ENCODE peak calls at places on chromosomes 6 and 20, in four cellular contexts. Q, S, G and J are unnamed samples.

GRCh38 chr6:75402296-75402695 is 91.3 kb downstream of the FILIP1 start:
- DNase-seq in S (no peak), Q (no peak), G (peak; percentile 59), J (no peak)

GRCh38 chr6:164166515-164166914 is 752.0 kb downstream of the QKI start:
- DNase-seq in G (no peak), Q (no peak), S (no peak), J (no peak)

GRCh38 chr6:123570813-123571684 is 65.7 kb downstream of the TRDN start:
- DNase-seq in Q (no peak), S (no peak), G (no peak), J (no peak)

GRCh38 chr6:70413829-70414494 is 654 bp downstream of the FAM135A start:
- DNase-seq in S (no peak), G (peak; percentile 38), Q (no peak), J (peak; percentile 43)

GRCh38 chr20:38284893-38285444 is 19.0 kb upstream of the BPI start:
- DNase-seq in Q (no peak), S (no peak), G (no peak), J (no peak)

GRCh38 chr20:45919536-45919933 is 7.6 kb upstream of the PLTP start:
- DNase-seq in S (no peak), G (peak; percentile 94), Q (no peak), J (no peak)

GRCh38 chr6:34819571-34820480 is 27.9 kb downstream of the BLTP3A start:
- DNase-seq in S (no peak), Q (no peak), G (peak; percentile 37), J (no peak)

GRCh38 chr20:54132612-54133433 is 41.0 kb downstream of the CYP24A1 start:
- DNase-seq in G (no peak), S (peak; percentile 100), Q (no peak), J (peak; percentile 76)

GRCh38 chr20:49446808-49447207 is 35.7 kb downstream of the KCNB1 start:
- DNase-seq in S (no peak), Q (no peak), G (no peak), J (peak; percentile 65)

GRCh38 chr6:6695711-6696048 is 107.2 kb downstream of the LY86 start:
- DNase-seq in G (no peak), Q (no peak), S (no peak), J (no peak)

GRCh38 chr6:121858976-121859375 is 423.5 kb downstream of the GJA1 start:
- DNase-seq in S (no peak), G (no peak), Q (no peak), J (no peak)

GRCh38 chr20:7226156-7226555 is 458.7 kb downstream of the BMP2 start:
- DNase-seq in G (no peak), S (no peak), Q (no peak), J (no peak)

GRCh38 chr6:34953084-34954025 is 64.3 kb downstream of the ANKS1A start:
- DNase-seq in Q (no peak), S (peak; percentile 97), G (peak; percentile 70), J (no peak)

GRCh38 chr20:4949833-4950178 is 51.5 kb downstream of the SLC23A2 start:
- DNase-seq in Q (no peak), G (peak; percentile 46), S (peak; percentile 30), J (peak; percentile 62)

GRCh38 chr6:41531591-41532582 is 14.3 kb upstream of the FOXP4 start:
- DNase-seq in Q (no peak), S (no peak), G (peak; percentile 50), J (no peak)

GRCh38 chr6:149128489-149129145 is 188.9 kb upstream of the TAB2 start:
- DNase-seq in S (no peak), G (peak; percentile 21), Q (no peak), J (no peak)

GRCh38 chr20:17822039-17822438 is 122.3 kb downstream of the BANF2 start:
- DNase-seq in Q (no peak), G (no peak), S (peak; percentile 87), J (no peak)

GRCh38 chr6:35148167-35148741 is 7.1 kb upstream of the TCP11 start:
- DNase-seq in G (peak; percentile 31), Q (peak; percentile 70), S (no peak), J (peak; percentile 98)

GRCh38 chr6:38974389-38975133 is 74.0 kb upstream of the GLP1R start:
- DNase-seq in Q (no peak), S (no peak), G (no peak), J (no peak)

GRCh38 chr6:75205776-75206334 is at the start of gene COL12A1:
- DNase-seq in G (peak; percentile 70), Q (no peak), S (no peak), J (peak; percentile 90)

GRCh38 chr6:36975231-36976004 is 10.6 kb downstream of the MTCH1 start:
- DNase-seq in Q (no peak), G (no peak), S (no peak), J (no peak)

GRCh38 chr20:675453-676314 is at the start of gene SCRT2:
- DNase-seq in S (peak; percentile 54), Q (no peak), G (peak; percentile 74), J (peak; percentile 84)

GRCh38 chr6:87897581-87898147 is 150.0 kb upstream of the SPACA1 start:
- DNase-seq in G (peak; percentile 11), Q (no peak), S (no peak), J (no peak)

GRCh38 chr6:33985333-33985751 is 160.5 kb downstream of the GRM4 start:
- DNase-seq in G (no peak), Q (no peak), S (no peak), J (no peak)

GRCh38 chr6:84193140-84193708 is 34.2 kb downstream of the CEP162 start:
- DNase-seq in S (no peak), Q (no peak), G (peak; percentile 90), J (no peak)

GRCh38 chr6:47977314-47977713 is 133.7 kb downstream of the PTCHD4 start:
- DNase-seq in G (no peak), S (no peak), Q (no peak), J (peak; percentile 44)

GRCh38 chr20:47133809-47134456 is 222.6 kb downstream of the ZMYND8 start:
- DNase-seq in S (no peak), Q (no peak), G (no peak), J (no peak)

GRCh38 chr6:55696041-55696440 is 117.0 kb upstream of the HMGCLL1 start:
- DNase-seq in Q (no peak), G (no peak), S (no peak), J (no peak)

GRCh38 chr20:31723282-31724078 is 812 bp upstream of the BCL2L1 start:
- DNase-seq in S (peak; percentile 99), Q (peak; percentile 96), G (peak; percentile 98), J (peak; percentile 100)

GRCh38 chr20:51749674-51750036 is 18.5 kb downstream of the ATP9A start:
- DNase-seq in G (peak; percentile 21), Q (no peak), S (no peak), J (no peak)

GRCh38 chr6:113137411-113137810 is 719.7 kb upstream of the MARCKS start:
- DNase-seq in Q (no peak), G (peak; percentile 96), S (no peak), J (peak; percentile 8)

GRCh38 chr6:45423111-45423900 is 45.6 kb upstream of the SUPT3H start:
- DNase-seq in S (no peak), G (no peak), Q (no peak), J (peak; percentile 66)

GRCh38 chr6:138493413-138493812 is 5.9 kb downstream of the NHSL1 start:
- DNase-seq in G (no peak), S (no peak), Q (no peak), J (peak; percentile 78)

GRCh38 chr20:41154436-41155176 is 17.3 kb downstream of the PLCG1 start:
- DNase-seq in Q (no peak), G (no peak), S (no peak), J (no peak)

GRCh38 chr20:62675156-62675871 is 33.0 kb downstream of the SLCO4A1 start:
- DNase-seq in S (no peak), G (no peak), Q (no peak), J (no peak)

GRCh38 chr20:62679978-62680589 is 28.6 kb upstream of the NTSR1 start:
- DNase-seq in Q (no peak), G (no peak), S (no peak), J (no peak)

GRCh38 chr20:62676976-62677375 is 31.7 kb upstream of the NTSR1 start:
- DNase-seq in G (no peak), Q (no peak), S (no peak), J (no peak)

GRCh38 chr20:62677678-62678077 is 31.0 kb upstream of the NTSR1 start:
- DNase-seq in G (no peak), Q (no peak), S (no peak), J (no peak)

GRCh38 chr20:62678553-62678952 is 30.1 kb upstream of the NTSR1 start:
- DNase-seq in S (no peak), G (no peak), Q (no peak), J (no peak)
- TF ChIP-seq POLR2AphosphoS5 in S (no peak), G (no peak), Q (no peak), J (no peak)

DNA sequence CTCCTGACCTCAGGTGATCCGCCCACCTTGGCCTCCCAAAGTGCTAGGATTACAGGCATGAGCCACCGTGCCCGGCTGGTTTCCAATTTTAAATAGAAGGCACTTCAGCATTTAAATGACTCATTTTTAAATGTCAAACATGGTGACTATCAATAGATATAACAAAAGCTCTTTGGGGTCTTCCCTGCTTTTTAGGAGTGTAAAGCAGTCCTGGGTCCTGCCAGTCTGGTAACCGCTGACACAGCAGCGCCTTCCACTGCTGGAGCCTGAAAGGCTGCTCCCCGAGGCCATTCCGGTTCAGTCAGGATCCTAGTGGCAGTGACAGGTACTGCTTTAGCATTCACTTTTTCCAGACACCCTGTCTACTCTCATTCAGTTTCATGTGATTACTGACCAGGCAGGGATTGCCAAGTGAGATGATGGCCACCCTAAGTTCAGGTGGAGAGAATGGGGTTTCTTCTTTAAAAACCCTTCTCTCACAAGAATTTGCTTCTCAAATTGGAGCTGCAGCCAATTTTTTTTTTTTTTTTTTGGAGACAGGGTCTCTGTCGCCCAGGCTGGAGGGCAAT is 5.1 kb downstream of the DIDO1 start:
- DNase-seq in Q (no peak), S (peak; percentile 88), G (peak; percentile 53), J (peak; percentile 90)
- H4K20me1 ChIP-seq in Q (peaks cover 53% of the 10 kb centered on the region), S (peaks cover 80% of the 10 kb centered on the region), G (peaks cover 28% of the 10 kb centered on the region), J (peaks cover 84% of the 10 kb centered on the region)

DNA sequence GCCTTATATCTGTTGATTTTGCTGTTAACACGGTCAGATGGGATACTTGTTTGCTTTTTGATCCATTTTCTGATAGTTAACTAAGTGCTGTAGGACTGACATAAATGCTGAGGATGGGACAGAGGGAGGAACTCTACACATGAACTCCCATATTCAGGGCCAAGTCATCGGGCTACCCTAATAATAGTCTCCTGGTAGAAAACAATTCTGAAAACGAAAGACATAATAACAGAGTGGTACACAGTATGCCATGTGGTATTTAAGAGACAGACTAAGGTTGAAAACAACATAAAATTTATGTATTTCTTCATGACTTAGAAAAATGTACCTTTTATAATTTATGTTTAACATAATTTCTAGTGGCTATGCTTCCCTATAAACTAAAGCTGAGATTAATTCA is 12.0 kb downstream of the ID4 start:
- DNase-seq in G (no peak), S (no peak), Q (no peak), J (no peak)
- H3K27ac ChIP-seq in G (no peak overlapping the region), S (no peak overlapping the region), Q (no peak overlapping the region), J (no peak overlapping the region)

DNA sequence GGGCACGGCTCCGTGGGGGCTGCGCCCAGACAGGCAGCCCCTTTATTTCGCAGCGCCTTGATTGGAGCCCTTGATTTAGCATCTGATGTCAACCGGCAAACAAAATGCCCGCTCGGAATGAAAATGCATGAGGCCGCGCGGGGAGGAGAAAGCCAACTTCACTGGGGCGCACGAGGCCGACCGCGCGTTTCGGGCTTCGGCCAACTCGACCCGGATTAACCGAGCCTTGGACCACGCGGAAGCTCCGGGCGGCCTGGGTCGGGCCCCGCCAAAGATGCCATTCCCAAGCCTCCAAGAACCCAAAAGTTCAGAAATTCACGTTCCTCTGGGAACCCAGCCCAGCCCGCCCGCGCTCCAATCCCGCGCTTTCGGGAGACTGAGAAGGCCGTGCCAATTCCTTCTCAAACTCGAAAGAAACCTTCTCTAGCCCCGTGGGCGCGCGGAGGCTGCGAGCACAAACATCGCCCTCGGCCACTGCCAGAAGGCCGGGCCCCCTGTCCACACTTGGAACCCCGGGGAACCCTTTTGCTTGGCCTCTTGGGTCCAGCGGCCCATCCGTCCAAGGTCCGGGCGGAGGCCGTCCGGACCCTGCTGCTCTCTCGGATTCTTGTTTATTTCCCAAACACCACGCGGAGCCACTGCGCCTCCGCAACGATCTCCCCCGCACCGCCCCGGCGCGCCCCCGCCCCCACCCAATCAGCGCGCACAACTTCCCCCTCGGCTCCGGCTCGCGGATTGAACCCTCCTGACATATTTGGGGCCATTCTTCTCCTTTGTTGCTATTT is 816 bp upstream of the INSM1 start:
- DNase-seq in Q (no peak), S (no peak), G (no peak), J (peak; percentile 75)
- TF ChIP-seq POLR2AphosphoS5 in Q (no peak), S (no peak), G (no peak), J (no peak)